ENCODE peak calls at places on chromosomes 7 and 10, in nine cellular contexts. One of them, this sample, is unnamed. For H3K36me3, the result is how much of the 10 kb centered on the place peaks cover.

GRCh38 chr10:94358480-94358879 is 4.3 kb downstream of the NOC3L start:
- DNase-seq in mesendoderm: peak
- DNase-seq in transverse colon: no peak
- DNase-seq in PC-3: peak
- DNase-seq in spleen: no peak
- DNase-seq in PC-9: peak
- DNase-seq in OCI-LY7: no peak
- DNase-seq in A673: no peak
- DNase-seq in neural progenitor cell: no peak
- DNase-seq in this sample: no peak

GRCh38 chr7:39810710-39811109 is 139.3 kb upstream of the CDK13 start:
- DNase-seq in mesendoderm: peak
- DNase-seq in PC-9: no peak
- DNase-seq in spleen: no peak
- DNase-seq in A673: no peak
- DNase-seq in OCI-LY7: no peak
- DNase-seq in PC-3: peak
- DNase-seq in transverse colon: no peak
- DNase-seq in neural progenitor cell: no peak
- DNase-seq in this sample: no peak

GRCh38 chr7:139994356-139994755 is 68.4 kb downstream of the PARP12 start:
- DNase-seq in A673: no peak
- DNase-seq in mesendoderm: no peak
- DNase-seq in PC-9: no peak
- DNase-seq in spleen: no peak
- DNase-seq in transverse colon: no peak
- DNase-seq in neural progenitor cell: no peak
- DNase-seq in OCI-LY7: no peak
- DNase-seq in PC-3: no peak
- DNase-seq in this sample: no peak

GRCh38 chr10:14173391-14173705 is 157.4 kb downstream of the FRMD4A start:
- DNase-seq in PC-9: no peak
- DNase-seq in neural progenitor cell: no peak
- DNase-seq in mesendoderm: no peak
- DNase-seq in PC-3: no peak
- DNase-seq in OCI-LY7: no peak
- DNase-seq in spleen: no peak
- DNase-seq in transverse colon: no peak
- DNase-seq in A673: no peak
- DNase-seq in this sample: no peak

GRCh38 chr10:109665321-109665720 is 258.0 kb downstream of the XPNPEP1 start:
- DNase-seq in A673: no peak
- DNase-seq in neural progenitor cell: no peak
- DNase-seq in OCI-LY7: no peak
- DNase-seq in spleen: no peak
- DNase-seq in PC-9: no peak
- DNase-seq in PC-3: no peak
- DNase-seq in mesendoderm: no peak
- DNase-seq in transverse colon: no peak
- DNase-seq in this sample: no peak

GRCh38 chr10:77049896-77050295 is 587.7 kb downstream of the KCNMA1 start:
- DNase-seq in PC-9: no peak
- DNase-seq in mesendoderm: peak
- DNase-seq in A673: no peak
- DNase-seq in spleen: no peak
- DNase-seq in neural progenitor cell: no peak
- DNase-seq in OCI-LY7: no peak
- DNase-seq in PC-3: peak
- DNase-seq in transverse colon: no peak
- DNase-seq in this sample: no peak

GRCh38 chr7:77714195-77714594 is 17.9 kb downstream of the RSBN1L start:
- DNase-seq in OCI-LY7: no peak
- DNase-seq in neural progenitor cell: no peak
- DNase-seq in PC-3: no peak
- DNase-seq in spleen: no peak
- DNase-seq in transverse colon: no peak
- DNase-seq in mesendoderm: no peak
- DNase-seq in A673: no peak
- DNase-seq in PC-9: no peak
- DNase-seq in this sample: no peak

GRCh38 chr10:68301790-68302502 is 29.9 kb upstream of the HNRNPH3 start:
- DNase-seq in PC-9: peak
- DNase-seq in OCI-LY7: peak
- DNase-seq in transverse colon: no peak
- DNase-seq in PC-3: peak
- DNase-seq in mesendoderm: peak
- DNase-seq in spleen: no peak
- DNase-seq in A673: peak
- DNase-seq in neural progenitor cell: peak
- DNase-seq in this sample: no peak

GRCh38 chr7:149875396-149875795 is 1.6 kb downstream of the ATP6V0E2 start:
- DNase-seq in A673: no peak
- DNase-seq in transverse colon: no peak
- DNase-seq in OCI-LY7: no peak
- DNase-seq in PC-9: no peak
- DNase-seq in mesendoderm: no peak
- DNase-seq in neural progenitor cell: no peak
- DNase-seq in spleen: no peak
- DNase-seq in PC-3: no peak
- DNase-seq in this sample: peak
- H3K27ac ChIP-seq in A673: no peak
- H3K27ac ChIP-seq in transverse colon: no peak
- H3K27ac ChIP-seq in OCI-LY7: no peak
- H3K27ac ChIP-seq in PC-9: no peak
- H3K27ac ChIP-seq in mesendoderm: no peak
- H3K27ac ChIP-seq in neural progenitor cell: no peak
- H3K27ac ChIP-seq in spleen: no peak
- H3K27ac ChIP-seq in PC-3: no peak
- H3K27ac ChIP-seq in this sample: no peak

GRCh38 chr7:99407849-99408346 is 499 bp downstream of the PDAP1 start:
- DNase-seq in PC-9: peak
- DNase-seq in PC-3: peak
- DNase-seq in OCI-LY7: peak
- DNase-seq in neural progenitor cell: peak
- DNase-seq in A673: peak
- DNase-seq in mesendoderm: peak
- DNase-seq in spleen: no peak
- DNase-seq in transverse colon: peak
- DNase-seq in this sample: peak

GRCh38 chr7:99409814-99410213 is 1.0 kb downstream of the BUD31 start:
- DNase-seq in OCI-LY7: no peak
- DNase-seq in transverse colon: no peak
- DNase-seq in PC-9: no peak
- DNase-seq in A673: no peak
- DNase-seq in mesendoderm: no peak
- DNase-seq in spleen: no peak
- DNase-seq in PC-3: no peak
- DNase-seq in neural progenitor cell: no peak
- DNase-seq in this sample: no peak

GRCh38 chr7:99406557-99406956 is 1.8 kb downstream of the PDAP1 start:
- DNase-seq in mesendoderm: no peak
- DNase-seq in transverse colon: no peak
- DNase-seq in OCI-LY7: peak
- DNase-seq in PC-3: no peak
- DNase-seq in A673: no peak
- DNase-seq in spleen: no peak
- DNase-seq in PC-9: no peak
- DNase-seq in neural progenitor cell: no peak
- DNase-seq in this sample: no peak

GRCh38 chr7:99409192-99409572 is 413 bp downstream of the BUD31 start:
- DNase-seq in spleen: no peak
- DNase-seq in OCI-LY7: peak
- DNase-seq in PC-9: no peak
- DNase-seq in mesendoderm: peak
- DNase-seq in neural progenitor cell: no peak
- DNase-seq in PC-3: no peak
- DNase-seq in transverse colon: no peak
- DNase-seq in A673: no peak
- DNase-seq in this sample: no peak

GRCh38 chr7:99408347-99409191 is at the start of the genes BUD31 and PDAP1:
- DNase-seq in spleen: peak
- DNase-seq in mesendoderm: peak
- DNase-seq in A673: peak
- DNase-seq in PC-3: peak
- DNase-seq in PC-9: peak
- DNase-seq in OCI-LY7: peak
- DNase-seq in transverse colon: peak
- DNase-seq in neural progenitor cell: peak
- DNase-seq in this sample: peak
- H3K36me3 ChIP-seq in spleen: under half
- H3K36me3 ChIP-seq in mesendoderm: under half
- H3K36me3 ChIP-seq in A673: under half
- H3K36me3 ChIP-seq in PC-3: under half
- H3K36me3 ChIP-seq in PC-9: under half
- H3K36me3 ChIP-seq in OCI-LY7: half or more
- H3K36me3 ChIP-seq in transverse colon: under half
- H3K36me3 ChIP-seq in neural progenitor cell: under half
- H3K36me3 ChIP-seq in this sample: under half

GRCh38 chr10:30676319-30676718 is 46.8 kb upstream of the LYZL2 start:
- DNase-seq in neural progenitor cell: no peak
- DNase-seq in spleen: no peak
- DNase-seq in PC-3: no peak
- DNase-seq in mesendoderm: no peak
- DNase-seq in A673: no peak
- DNase-seq in transverse colon: no peak
- DNase-seq in OCI-LY7: no peak
- DNase-seq in PC-9: no peak
- DNase-seq in this sample: no peak

GRCh38 chr10:30671011-30671616 is 41.6 kb upstream of the LYZL2 start:
- DNase-seq in OCI-LY7: peak
- DNase-seq in transverse colon: peak
- DNase-seq in PC-9: peak
- DNase-seq in mesendoderm: peak
- DNase-seq in PC-3: peak
- DNase-seq in spleen: no peak
- DNase-seq in neural progenitor cell: peak
- DNase-seq in A673: peak
- DNase-seq in this sample: no peak

DNA sequence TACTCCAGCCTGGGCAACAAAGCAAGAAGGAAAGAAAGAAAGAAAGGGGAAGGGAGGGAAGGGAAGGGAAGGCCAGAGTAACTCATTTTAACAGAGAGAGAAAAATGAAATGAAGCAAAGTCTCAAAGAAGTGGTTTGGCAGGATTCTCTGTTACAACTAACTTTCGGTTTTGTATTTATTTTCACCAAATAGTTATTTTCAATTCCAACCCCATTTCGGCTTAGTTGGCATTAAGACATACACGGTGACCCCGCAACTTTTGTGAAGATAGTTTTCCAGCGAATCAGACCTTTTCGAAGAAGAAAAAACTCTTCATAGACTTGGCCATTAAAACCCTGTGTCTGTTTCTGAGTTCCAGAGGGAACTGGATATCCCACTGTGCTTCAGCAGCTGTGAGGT is 45.2 kb upstream of the LYZL2 start:
- DNase-seq in OCI-LY7: no peak
- DNase-seq in mesendoderm: no peak
- DNase-seq in PC-9: no peak
- DNase-seq in spleen: no peak
- DNase-seq in PC-3: no peak
- DNase-seq in transverse colon: no peak
- DNase-seq in neural progenitor cell: no peak
- DNase-seq in A673: no peak
- DNase-seq in this sample: no peak
- H3K27ac ChIP-seq in OCI-LY7: no peak
- H3K27ac ChIP-seq in mesendoderm: no peak
- H3K27ac ChIP-seq in PC-9: no peak
- H3K27ac ChIP-seq in spleen: no peak
- H3K27ac ChIP-seq in PC-3: no peak
- H3K27ac ChIP-seq in transverse colon: no peak
- H3K27ac ChIP-seq in neural progenitor cell: no peak
- H3K27ac ChIP-seq in A673: no peak
- H3K27ac ChIP-seq in this sample: no peak

GRCh38 chr10:98446656-98447221 is at the start of gene HPS1:
- DNase-seq in transverse colon: peak
- DNase-seq in PC-9: peak
- DNase-seq in neural progenitor cell: peak
- DNase-seq in PC-3: peak
- DNase-seq in OCI-LY7: peak
- DNase-seq in mesendoderm: peak
- DNase-seq in spleen: peak
- DNase-seq in A673: peak
- DNase-seq in this sample: peak

GRCh38 chr10:98449287-98449686 is 2.6 kb upstream of the HPS1 start:
- DNase-seq in transverse colon: no peak
- DNase-seq in PC-9: no peak
- DNase-seq in mesendoderm: no peak
- DNase-seq in PC-3: no peak
- DNase-seq in A673: no peak
- DNase-seq in neural progenitor cell: no peak
- DNase-seq in OCI-LY7: no peak
- DNase-seq in spleen: no peak
- DNase-seq in this sample: no peak

GRCh38 chr10:98446121-98446655 is 547 bp downstream of the HPS1 start:
- DNase-seq in spleen: peak
- DNase-seq in OCI-LY7: no peak
- DNase-seq in mesendoderm: peak
- DNase-seq in neural progenitor cell: peak
- DNase-seq in PC-3: no peak
- DNase-seq in PC-9: peak
- DNase-seq in transverse colon: peak
- DNase-seq in A673: peak
- DNase-seq in this sample: no peak

GRCh38 chr10:98444314-98445006 is 2.3 kb downstream of the HPS1 start:
- DNase-seq in mesendoderm: no peak
- DNase-seq in neural progenitor cell: no peak
- DNase-seq in A673: no peak
- DNase-seq in PC-3: no peak
- DNase-seq in OCI-LY7: peak
- DNase-seq in spleen: no peak
- DNase-seq in PC-9: no peak
- DNase-seq in transverse colon: no peak
- DNase-seq in this sample: no peak

DNA sequence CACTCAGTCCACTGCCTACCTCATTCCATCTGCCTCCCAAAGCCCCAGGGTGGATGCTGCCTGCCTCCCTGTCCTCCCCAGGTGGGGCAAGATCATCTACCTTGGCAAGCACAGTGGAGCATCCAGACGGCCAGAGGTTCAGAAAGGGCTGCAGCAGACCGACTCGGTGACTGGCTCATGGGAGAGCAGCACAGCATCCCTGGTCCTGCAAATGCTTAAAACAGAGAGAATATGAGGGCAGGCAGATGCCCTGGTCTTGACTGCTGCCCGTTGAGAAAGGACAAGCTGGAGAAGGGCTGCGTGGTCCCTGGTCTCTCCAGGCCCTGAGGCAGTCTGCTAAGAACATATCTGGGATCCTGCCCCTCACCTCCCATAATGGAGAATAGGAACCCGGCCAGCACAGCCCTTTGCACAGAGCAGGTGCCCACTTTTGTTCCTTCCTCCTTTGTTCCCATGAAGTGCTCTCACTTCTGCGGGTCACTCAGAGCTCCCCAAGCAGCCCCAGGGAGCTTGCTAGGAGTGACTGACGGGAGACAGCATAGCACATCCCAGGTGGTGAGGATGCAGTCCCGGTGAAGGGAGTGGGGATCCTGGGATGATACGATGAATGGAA is 1.4 kb downstream of the HPS1 start:
- DNase-seq in OCI-LY7: no peak
- DNase-seq in transverse colon: no peak
- DNase-seq in mesendoderm: no peak
- DNase-seq in A673: no peak
- DNase-seq in neural progenitor cell: no peak
- DNase-seq in PC-3: no peak
- DNase-seq in spleen: no peak
- DNase-seq in PC-9: no peak
- DNase-seq in this sample: no peak
- H3K36me3 ChIP-seq in OCI-LY7: under half
- H3K36me3 ChIP-seq in transverse colon: under half
- H3K36me3 ChIP-seq in mesendoderm: under half
- H3K36me3 ChIP-seq in A673: under half
- H3K36me3 ChIP-seq in neural progenitor cell: under half
- H3K36me3 ChIP-seq in PC-3: under half
- H3K36me3 ChIP-seq in spleen: under half
- H3K36me3 ChIP-seq in PC-9: under half
- H3K36me3 ChIP-seq in this sample: under half